ENCODE peak calls at places on chromosome 20, in nine cellular contexts. G is HS-5; O is stimulated activated CD8-positive, alpha-beta memory T cell treated with anti-CD3 and anti-CD28 coated beads, Interleukin-2, amount 100 ng/mL, for 48 hours; B is NCI-H1436; C is central memory CD4-positive, alpha-beta T cell; X is WTC11; F is ecto neural progenitor cell; I is mesendoderm; K is cardiac muscle cell. V is an unnamed sample.

GRCh38 chr20:34300809-34301586 is 2.2 kb downstream of the AHCY start:
- DNase-seq in K (peak), G (no peak), X (peak), B (no peak), O (no peak), F (no peak), I (peak), C (no peak), V (no peak)

GRCh38 chr20:32142991-32143390 is 33.5 kb downstream of the TM9SF4 start:
- DNase-seq in I (no peak), G (no peak), F (no peak), X (no peak), C (no peak), O (no peak), B (no peak), K (no peak), V (no peak)

GRCh38 chr20:37846573-37846972 is 56.4 kb upstream of the VSTM2L start:
- DNase-seq in F (no peak), C (no peak), G (no peak), K (no peak), B (peak), I (peak), X (peak), O (no peak), V (no peak)

GRCh38 chr20:32737371-32738223 is 5.7 kb downstream of the COMMD7 start:
- DNase-seq in G (peak), I (no peak), K (no peak), C (peak), F (no peak), B (no peak), O (no peak), X (no peak), V (peak)

GRCh38 chr20:23349338-23350006 is 1.1 kb upstream of the NXT1 start:
- DNase-seq in B (no peak), K (peak), G (no peak), C (no peak), O (no peak), F (no peak), I (peak), X (no peak), V (no peak)

GRCh38 chr20:13736792-13737191 is 47.9 kb downstream of the ESF1 start:
- DNase-seq in X (no peak), O (no peak), F (no peak), G (no peak), B (no peak), C (no peak), I (no peak), K (no peak), V (no peak)

GRCh38 chr20:36572701-36573102 is 695 bp upstream of the TGIF2 start:
- DNase-seq in G (no peak), F (no peak), C (peak), X (no peak), O (peak), K (peak), I (peak), B (no peak), V (peak)

GRCh38 chr20:5080384-5080877 is 39.3 kb downstream of the PCNA start:
- DNase-seq in C (no peak), I (no peak), K (no peak), F (no peak), B (no peak), G (no peak), X (no peak), O (no peak), V (peak)

GRCh38 chr20:1336699-1337387 is 7.9 kb upstream of the SDCBP2 start:
- DNase-seq in K (no peak), B (no peak), G (no peak), I (no peak), O (no peak), X (no peak), C (no peak), F (no peak), V (no peak)

GRCh38 chr20:24303393-24303792 is 166.0 kb upstream of the SYNDIG1 start:
- DNase-seq in X (no peak), G (no peak), I (peak), F (no peak), K (no peak), O (no peak), B (no peak), C (no peak), V (no peak)

V was measured in T-helper 2 cell.